ENCODE peak calls at places on chromosomes 7 and 10, in six cellular contexts. M, E, F, C, W and K are unnamed samples.

GRCh38 chr7:2870471-2870941 is 26.4 kb upstream of the GNA12 start:
- DNase-seq in C (peak), E (peak), W (no peak), M (no peak), F (peak), K (peak)

GRCh38 chr7:158141221-158141582 is 446.4 kb downstream of the PTPRN2 start:
- DNase-seq in E (no peak), M (no peak), W (no peak), C (no peak), F (no peak), K (no peak)

GRCh38 chr7:46682841-46683624 is 762.0 kb upstream of the IGFBP3 start:
- DNase-seq in E (peak), W (no peak), C (peak), M (no peak), F (no peak), K (peak)

GRCh38 chr7:29202651-29203069 is 8.1 kb downstream of the CHN2 start:
- DNase-seq in M (no peak), F (no peak), E (no peak), C (peak), W (no peak), K (no peak)

GRCh38 chr10:28661035-28661434 is 16.3 kb upstream of the BAMBI start:
- DNase-seq in F (no peak), E (peak), C (peak), W (no peak), M (no peak), K (peak)

GRCh38 chr10:77247076-77247561 is 390.5 kb downstream of the KCNMA1 start:
- DNase-seq in M (no peak), F (no peak), E (peak), W (no peak), C (peak), K (peak)

GRCh38 chr7:132705146-132705545 is 128.9 kb upstream of the PLXNA4 start:
- DNase-seq in C (no peak), M (no peak), W (no peak), F (no peak), E (no peak), K (no peak)

GRCh38 chr10:8365935-8366911 is 311.7 kb downstream of the GATA3 start:
- DNase-seq in F (no peak), C (peak), W (no peak), M (no peak), E (peak), K (peak)

GRCh38 chr7:50266893-50267386 is 37.6 kb upstream of the IKZF1 start:
- DNase-seq in F (no peak), E (no peak), C (no peak), M (no peak), W (no peak), K (no peak)

GRCh38 chr7:12583922-12584321 is 13.4 kb downstream of the SCIN start:
- DNase-seq in M (no peak), C (peak), W (no peak), F (no peak), E (no peak), K (no peak)

GRCh38 chr10:14670551-14671240 is 104.0 kb downstream of the FAM107B start:
- DNase-seq in E (peak), F (peak), W (no peak), C (no peak), M (no peak), K (peak)

GRCh38 chr7:100221767-100222444 is 2.2 kb downstream of the PVRIG start:
- DNase-seq in M (no peak), F (no peak), C (no peak), W (no peak), E (no peak), K (no peak)

GRCh38 chr7:376306-376969 is 86.5 kb downstream of the FOXL3 start:
- DNase-seq in C (no peak), M (no peak), E (no peak), W (peak), F (peak), K (no peak)

GRCh38 chr7:158646766-158647474 is 57.7 kb downstream of the NCAPG2 start:
- DNase-seq in M (no peak), W (peak), C (no peak), E (no peak), F (peak), K (no peak)

GRCh38 chr7:114979388-114979787 is 57.5 kb downstream of the MDFIC start:
- DNase-seq in M (no peak), W (no peak), E (peak), C (peak), F (no peak), K (no peak)

GRCh38 chr10:124724279-124725027 is 19.7 kb downstream of the FAM53B start:
- DNase-seq in M (no peak), F (no peak), C (no peak), W (no peak), E (no peak), K (no peak)

GRCh38 chr10:120804020-120804419 is 47.1 kb upstream of the WDR11 start:
- DNase-seq in C (no peak), W (no peak), E (no peak), F (no peak), M (no peak), K (no peak)

GRCh38 chr10:63166742-63167258 is 33.7 kb downstream of the NRBF2 start:
- DNase-seq in C (peak), E (peak), M (peak), W (no peak), F (no peak), K (peak)

GRCh38 chr7:41027428-41028115 is 675.3 kb downstream of the INHBA start:
- DNase-seq in W (no peak), F (no peak), E (peak), C (peak), M (no peak), K (peak)

GRCh38 chr10:129445445-129445844 is 21.6 kb upstream of the MGMT start:
- DNase-seq in C (peak), F (no peak), M (no peak), W (no peak), E (no peak), K (no peak)

GRCh38 chr10:70761727-70762350 is 23.3 kb downstream of the TBATA start:
- DNase-seq in C (no peak), W (no peak), E (no peak), M (no peak), F (no peak), K (no peak)

GRCh38 chr7:73885975-73886798 is 25.2 kb downstream of the TMEM270 start:
- DNase-seq in W (no peak), C (no peak), F (peak), M (no peak), E (peak), K (no peak)

GRCh38 chr7:100544949-100545635 is 6.1 kb downstream of the AGFG2 start:
- DNase-seq in W (no peak), M (no peak), F (no peak), E (peak), C (peak), K (no peak)

GRCh38 chr7:36611703-36612102 is 112.6 kb downstream of the AOAH start:
- DNase-seq in W (no peak), M (no peak), E (no peak), C (no peak), F (no peak), K (no peak)

GRCh38 chr7:72343991-72344390 is 68.1 kb downstream of the CALN1 start:
- DNase-seq in E (no peak), C (no peak), W (peak), M (no peak), F (peak), K (no peak)

GRCh38 chr7:158108646-158109293 is 478.9 kb downstream of the PTPRN2 start:
- DNase-seq in M (no peak), E (no peak), C (no peak), W (peak), F (no peak), K (no peak)

GRCh38 chr10:99534939-99535763 is 2.4 kb downstream of the NKX2-3 start:
- DNase-seq in F (peak), W (peak), C (peak), E (no peak), M (no peak), K (peak)

GRCh38 chr10:103188853-103189252 is 4.2 kb downstream of the NT5C2 start:
- DNase-seq in E (peak), M (no peak), W (no peak), C (no peak), F (no peak), K (no peak)

GRCh38 chr10:974785-975074 is 13.5 kb upstream of the GTPBP4 start:
- DNase-seq in C (no peak), M (no peak), F (no peak), E (no peak), W (no peak), K (no peak)

GRCh38 chr7:2710256-2710655 is 22.3 kb downstream of the AMZ1 start:
- DNase-seq in M (no peak), F (no peak), C (no peak), W (no peak), E (no peak), K (no peak)

GRCh38 chr7:27125986-27126394 is 4.6 kb downstream of the HOXA4 start:
- DNase-seq in W (no peak), M (no peak), E (peak), C (no peak), F (no peak), K (no peak)

GRCh38 chr7:7595451-7595850 is 28.8 kb downstream of the MIOS start:
- DNase-seq in C (peak), F (no peak), M (no peak), E (peak), W (no peak), K (peak)

DNA sequence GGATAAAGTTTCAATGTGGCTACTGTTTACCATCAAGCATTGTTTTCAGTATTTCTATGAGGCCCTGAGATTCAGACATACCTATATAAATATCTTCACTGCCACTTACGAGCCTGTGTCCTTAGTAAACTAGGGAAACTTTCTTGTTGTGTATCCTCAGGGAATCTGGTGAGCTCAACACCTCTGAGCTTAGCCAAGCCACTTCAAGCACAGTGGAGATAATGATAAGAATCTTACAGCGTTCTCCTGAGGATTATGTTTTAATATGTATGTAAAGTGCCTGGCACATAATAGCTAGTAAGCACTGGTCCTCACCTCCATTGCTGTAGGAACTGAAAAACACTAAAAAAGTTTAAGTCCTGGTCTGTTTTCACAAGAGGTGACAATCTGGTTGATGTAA is 268.3 kb downstream of the SKIDA1 start:
- DNase-seq in W (no peak), M (no peak), E (no peak), C (peak), F (no peak), K (no peak)
- H3K4me2 ChIP-seq in W (no peak), M (no peak), E (no peak), C (no peak), F (no peak), K (no peak)

GRCh38 chr10:10865913-10866312 is 151.8 kb upstream of the CELF2 start:
- DNase-seq in F (no peak), E (no peak), C (no peak), M (no peak), W (no peak), K (no peak)
- H4K91ac ChIP-seq in F (no peak), E (no peak), C (no peak), M (no peak), W (no peak), K (no peak)

GRCh38 chr7:23232966-23233365 is 13.6 kb upstream of the GPNMB start:
- DNase-seq in E (no peak), W (no peak), M (no peak), C (no peak), F (no peak), K (no peak)

GRCh38 chr7:23234569-23235296 is 11.8 kb upstream of the GPNMB start:
- DNase-seq in W (no peak), E (no peak), F (no peak), M (no peak), C (no peak), K (no peak)

GRCh38 chr7:23228412-23228811 is 18.2 kb upstream of the GPNMB start:
- DNase-seq in C (no peak), W (no peak), M (no peak), E (no peak), F (no peak), K (no peak)

GRCh38 chr7:23226841-23227450 is 19.6 kb upstream of the GPNMB start:
- DNase-seq in F (no peak), M (no peak), C (no peak), W (no peak), E (no peak), K (no peak)

GRCh38 chr7:23230586-23231195 is 15.9 kb upstream of the GPNMB start:
- DNase-seq in F (no peak), M (no peak), E (no peak), W (no peak), C (no peak), K (no peak)
- H3K4me2 ChIP-seq in F (no peak), M (no peak), E (no peak), W (no peak), C (no peak), K (no peak)

GRCh38 chr7:9869151-9869550 is 1104.5 kb upstream of the PHF14 start:
- DNase-seq in M (no peak), W (no peak), C (no peak), F (no peak), E (no peak), K (no peak)

GRCh38 chr7:9870674-9871073 is 1103.0 kb upstream of the PHF14 start:
- DNase-seq in M (no peak), C (no peak), W (no peak), F (no peak), E (no peak), K (no peak)

GRCh38 chr7:9876053-9876452 is 1097.6 kb upstream of the PHF14 start:
- DNase-seq in E (no peak), W (no peak), M (no peak), C (no peak), F (no peak), K (no peak)

GRCh38 chr7:9869566-9869965 is 1104.1 kb upstream of the PHF14 start:
- DNase-seq in W (no peak), E (no peak), M (no peak), C (no peak), F (no peak), K (peak)

DNA sequence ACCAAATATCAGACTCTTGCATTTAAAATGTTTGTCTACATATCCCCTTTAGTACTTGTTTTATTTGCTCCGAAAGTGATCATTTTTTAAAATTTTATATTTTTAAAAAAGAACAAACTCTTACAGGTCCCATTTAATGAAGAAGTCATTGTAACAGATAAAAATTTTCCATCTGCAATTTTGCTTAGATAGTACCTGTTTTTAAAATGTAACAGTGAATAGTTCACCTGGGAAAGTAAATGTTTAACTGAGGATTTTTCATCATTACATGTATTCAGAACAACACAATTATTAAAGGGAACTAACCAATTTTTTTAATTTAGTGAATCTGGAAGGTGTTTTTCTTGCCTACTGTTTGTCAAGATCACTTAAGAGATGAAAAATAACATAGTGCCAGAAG is 1099.5 kb upstream of the PHF14 start:
- DNase-seq in F (no peak), E (no peak), C (no peak), W (no peak), M (no peak), K (no peak)
- H4K91ac ChIP-seq in F (no peak), E (no peak), C (no peak), W (no peak), M (no peak), K (no peak)

DNA sequence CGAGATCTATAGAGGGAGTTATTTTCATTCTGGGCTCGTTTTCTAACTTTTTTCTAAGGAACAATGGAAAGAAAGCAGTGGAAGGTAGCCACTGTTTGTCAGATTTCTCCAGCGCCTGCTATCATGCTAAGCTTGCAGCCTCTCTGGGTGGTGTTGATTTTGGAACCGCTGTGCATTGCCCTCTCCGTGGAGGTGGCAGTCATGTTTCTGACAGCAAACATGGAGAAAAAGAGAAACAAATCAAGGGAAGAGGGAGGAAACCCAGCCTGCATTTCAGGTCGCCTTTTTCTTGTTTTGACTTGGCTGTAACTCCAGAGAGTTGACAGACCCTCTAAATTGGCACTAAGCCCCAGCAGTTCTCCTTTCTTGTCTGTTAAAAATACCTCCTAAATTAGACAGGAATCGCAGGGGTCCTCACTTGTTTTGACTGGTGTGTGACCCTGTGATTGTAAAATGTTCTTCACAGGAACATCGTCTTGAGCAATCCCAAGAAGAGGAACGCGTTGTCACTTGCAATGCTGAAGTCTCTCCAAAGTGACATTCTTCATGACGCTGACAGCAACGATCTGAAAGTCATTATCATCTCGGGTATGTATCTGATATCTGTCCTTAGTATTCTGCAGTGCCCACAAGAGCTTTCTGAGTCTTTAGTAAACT is 4.8 kb downstream of the ECHDC3 start:
- DNase-seq in M (no peak), C (peak), E (no peak), F (no peak), W (no peak), K (no peak)
- H3K4me2 ChIP-seq in M (no peak), C (no peak), E (peak), F (no peak), W (no peak), K (no peak)